ENCODE peak calls at places on chromosomes 13 and 19, in eight cellular contexts. One of them, this sample, is unnamed.

GRCh38 chr19:4600893-4601292 is 38.4 kb upstream of the TNFAIP8L1 start:
- DNase-seq in NB4: no peak
- DNase-seq in stomach: no peak
- DNase-seq in psoas muscle: no peak
- DNase-seq in AG09309: no peak
- DNase-seq in PC-3: no peak
- DNase-seq in omental fat pad: no peak
- DNase-seq in suprapubic skin: no peak
- DNase-seq in this sample: no peak

GRCh38 chr13:61410266-61410665 is 5.4 kb downstream of the PCDH20 start:
- DNase-seq in AG09309: no peak
- DNase-seq in psoas muscle: no peak
- DNase-seq in PC-3: no peak
- DNase-seq in omental fat pad: no peak
- DNase-seq in NB4: no peak
- DNase-seq in stomach: no peak
- DNase-seq in suprapubic skin: no peak
- DNase-seq in this sample: no peak

GRCh38 chr13:77565635-77566034 is 30.1 kb downstream of the SCEL start:
- DNase-seq in NB4: peak; percentile 57
- DNase-seq in psoas muscle: no peak
- DNase-seq in stomach: no peak
- DNase-seq in PC-3: peak; percentile 66
- DNase-seq in omental fat pad: no peak
- DNase-seq in AG09309: no peak
- DNase-seq in suprapubic skin: no peak
- DNase-seq in this sample: no peak

GRCh38 chr13:97780486-97780885 is 173.0 kb upstream of the IPO5 start:
- DNase-seq in omental fat pad: no peak
- DNase-seq in psoas muscle: no peak
- DNase-seq in NB4: no peak
- DNase-seq in PC-3: no peak
- DNase-seq in suprapubic skin: no peak
- DNase-seq in stomach: no peak
- DNase-seq in AG09309: no peak
- DNase-seq in this sample: no peak

GRCh38 chr19:311813-312261 is 20.6 kb upstream of the PLPP2 start:
- DNase-seq in psoas muscle: no peak
- DNase-seq in PC-3: no peak
- DNase-seq in omental fat pad: no peak
- DNase-seq in stomach: peak; percentile 18
- DNase-seq in suprapubic skin: no peak
- DNase-seq in NB4: no peak
- DNase-seq in AG09309: no peak
- DNase-seq in this sample: no peak

GRCh38 chr13:23620211-23620610 is 50.0 kb downstream of the TNFRSF19 start:
- DNase-seq in NB4: peak; percentile 14
- DNase-seq in PC-3: no peak
- DNase-seq in psoas muscle: no peak
- DNase-seq in stomach: no peak
- DNase-seq in suprapubic skin: no peak
- DNase-seq in omental fat pad: no peak
- DNase-seq in AG09309: no peak
- DNase-seq in this sample: no peak

GRCh38 chr13:30125422-30126073 is 181.8 kb downstream of the KATNAL1 start:
- DNase-seq in stomach: peak; percentile 58
- DNase-seq in psoas muscle: no peak
- DNase-seq in omental fat pad: no peak
- DNase-seq in suprapubic skin: no peak
- DNase-seq in PC-3: peak; percentile 89
- DNase-seq in NB4: no peak
- DNase-seq in AG09309: peak; percentile 95
- DNase-seq in this sample: no peak

GRCh38 chr19:18590273-18591272 is 2.0 kb downstream of the REX1BD start:
- DNase-seq in NB4: no peak
- DNase-seq in stomach: no peak
- DNase-seq in suprapubic skin: no peak
- DNase-seq in omental fat pad: no peak
- DNase-seq in psoas muscle: peak; percentile 87
- DNase-seq in AG09309: no peak
- DNase-seq in PC-3: no peak
- DNase-seq in this sample: no peak

GRCh38 chr19:18496167-18496979 is 25.5 kb downstream of the ELL start:
- DNase-seq in PC-3: peak; percentile 82
- DNase-seq in omental fat pad: no peak
- DNase-seq in stomach: peak; percentile 89
- DNase-seq in NB4: peak; percentile 89
- DNase-seq in suprapubic skin: no peak
- DNase-seq in AG09309: no peak
- DNase-seq in psoas muscle: no peak
- DNase-seq in this sample: no peak

DNA sequence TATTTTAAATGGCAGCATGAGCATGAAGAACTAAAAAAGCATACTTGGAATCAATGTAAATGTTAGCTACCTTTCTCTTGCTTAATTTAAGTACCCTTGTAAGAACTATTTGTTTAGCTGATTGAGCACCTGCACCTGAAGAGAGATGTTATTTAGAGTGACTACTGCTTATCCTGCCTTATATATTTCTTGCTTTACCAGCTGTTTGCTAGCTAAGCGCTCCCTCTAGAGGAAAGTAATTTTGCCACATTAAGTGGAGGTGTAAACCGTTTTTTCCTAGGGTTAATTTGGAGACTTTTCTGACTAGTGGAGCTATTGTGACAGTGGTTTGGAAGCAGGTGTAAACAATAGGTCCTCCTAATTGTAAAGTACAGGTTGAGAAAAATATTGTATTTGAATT is 19.4 kb upstream of the PSG2 start:
- DNase-seq in stomach: no peak
- DNase-seq in psoas muscle: no peak
- DNase-seq in NB4: no peak
- DNase-seq in AG09309: no peak
- DNase-seq in omental fat pad: no peak
- DNase-seq in suprapubic skin: no peak
- DNase-seq in PC-3: peak; percentile 24
- DNase-seq in this sample: no peak
- TF ChIP-seq CTCF in stomach: no peak
- TF ChIP-seq CTCF in psoas muscle: no peak
- TF ChIP-seq CTCF in NB4: no peak
- TF ChIP-seq CTCF in AG09309: peak; percentile 25
- TF ChIP-seq CTCF in omental fat pad: no peak
- TF ChIP-seq CTCF in suprapubic skin: no peak
- TF ChIP-seq CTCF in PC-3: peak; percentile 39
- TF ChIP-seq CTCF in this sample: no peak

GRCh38 chr19:39935262-39935661 is 828 bp upstream of the FCGBP start:
- DNase-seq in psoas muscle: no peak
- DNase-seq in suprapubic skin: peak; percentile 37
- DNase-seq in omental fat pad: no peak
- DNase-seq in NB4: no peak
- DNase-seq in AG09309: no peak
- DNase-seq in stomach: no peak
- DNase-seq in PC-3: no peak
- DNase-seq in this sample: no peak
- TF ChIP-seq CTCF in psoas muscle: no peak
- TF ChIP-seq CTCF in suprapubic skin: no peak
- TF ChIP-seq CTCF in omental fat pad: no peak
- TF ChIP-seq CTCF in NB4: no peak
- TF ChIP-seq CTCF in AG09309: no peak
- TF ChIP-seq CTCF in stomach: no peak
- TF ChIP-seq CTCF in PC-3: no peak
- TF ChIP-seq CTCF in this sample: no peak

DNA sequence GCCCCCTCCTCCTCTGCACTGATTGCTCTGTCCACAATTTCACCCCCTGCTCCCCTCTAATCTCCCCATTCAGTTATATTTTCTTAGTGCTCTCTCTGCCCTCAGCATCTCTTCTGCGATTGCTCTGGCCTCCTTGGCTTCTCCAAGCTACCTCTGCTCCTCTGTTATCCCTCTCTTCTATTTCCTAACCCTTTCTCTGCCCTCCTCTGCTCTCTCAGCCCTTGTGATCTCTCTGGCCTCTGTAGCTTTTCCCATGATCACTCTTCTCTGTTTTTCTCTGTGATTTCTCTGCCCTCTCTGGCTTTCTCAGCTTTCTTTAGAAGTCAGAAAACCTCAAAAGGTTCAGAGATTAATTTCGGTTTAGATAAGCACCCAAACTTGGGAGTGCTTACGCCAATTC is 795.1 kb downstream of the DIAPH3 start:
- DNase-seq in omental fat pad: no peak
- DNase-seq in PC-3: no peak
- DNase-seq in suprapubic skin: no peak
- DNase-seq in psoas muscle: no peak
- DNase-seq in stomach: no peak
- DNase-seq in NB4: no peak
- DNase-seq in AG09309: no peak
- DNase-seq in this sample: no peak
- TF ChIP-seq CTCF in omental fat pad: no peak
- TF ChIP-seq CTCF in PC-3: no peak
- TF ChIP-seq CTCF in suprapubic skin: no peak
- TF ChIP-seq CTCF in psoas muscle: no peak
- TF ChIP-seq CTCF in stomach: no peak
- TF ChIP-seq CTCF in NB4: no peak
- TF ChIP-seq CTCF in AG09309: no peak
- TF ChIP-seq CTCF in this sample: no peak

DNA sequence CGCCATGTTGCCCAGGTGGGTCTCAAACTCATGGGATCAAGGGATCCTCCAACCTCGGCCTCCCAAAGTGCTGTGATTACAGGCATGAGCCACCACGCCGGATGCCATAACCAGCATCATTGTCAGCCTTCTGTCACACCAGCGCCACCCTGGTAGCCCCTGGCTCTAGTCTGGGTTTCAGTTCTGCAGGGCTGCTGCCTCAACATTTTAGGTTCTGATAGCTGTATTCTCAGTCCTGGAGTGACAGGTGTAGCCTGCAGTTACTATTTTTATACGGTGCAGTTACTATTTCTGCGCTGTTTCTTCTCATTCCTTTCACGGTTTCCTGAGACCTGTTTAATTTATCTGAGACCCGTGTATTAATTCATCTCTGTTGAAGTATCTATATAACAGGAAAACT is 57.1 kb downstream of the TRPM4 start:
- DNase-seq in AG09309: no peak
- DNase-seq in stomach: no peak
- DNase-seq in suprapubic skin: no peak
- DNase-seq in NB4: no peak
- DNase-seq in psoas muscle: no peak
- DNase-seq in PC-3: no peak
- DNase-seq in omental fat pad: no peak
- DNase-seq in this sample: no peak
- TF ChIP-seq CTCF in AG09309: no peak
- TF ChIP-seq CTCF in stomach: no peak
- TF ChIP-seq CTCF in suprapubic skin: no peak
- TF ChIP-seq CTCF in NB4: no peak
- TF ChIP-seq CTCF in psoas muscle: no peak
- TF ChIP-seq CTCF in PC-3: no peak
- TF ChIP-seq CTCF in omental fat pad: no peak
- TF ChIP-seq CTCF in this sample: no peak

DNA sequence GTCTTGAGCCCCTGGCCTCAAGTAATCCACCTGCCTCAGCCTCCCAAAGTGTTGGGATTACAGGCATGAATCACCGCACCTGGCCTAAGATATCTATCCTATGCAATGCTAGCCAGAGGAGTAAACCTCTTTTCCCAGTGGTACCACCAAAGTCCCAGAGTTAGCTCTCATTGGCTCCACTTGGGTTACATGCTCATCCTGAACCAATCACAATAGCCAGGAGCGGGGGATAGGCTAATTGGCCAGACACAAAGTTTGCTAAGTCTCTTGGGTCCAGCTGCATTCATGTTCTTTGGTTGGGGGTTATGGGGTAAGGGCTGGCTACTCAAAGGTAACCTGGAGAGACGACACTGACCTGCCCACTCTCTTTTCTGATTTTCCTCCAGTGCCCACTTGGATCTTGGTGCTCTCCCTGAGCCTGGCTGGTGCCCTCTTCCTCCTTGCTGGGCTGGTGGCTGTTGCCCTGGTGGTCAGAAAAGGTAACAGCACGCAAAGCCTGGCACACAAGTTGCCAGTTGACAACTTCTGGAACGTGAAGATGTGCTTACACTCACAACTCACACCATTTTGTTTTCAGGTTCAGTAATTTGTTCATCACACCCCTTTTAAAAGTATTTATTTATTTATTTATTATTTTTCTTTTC is 7.8 kb downstream of the C19orf38 start:
- DNase-seq in psoas muscle: no peak
- DNase-seq in NB4: peak; percentile 54
- DNase-seq in suprapubic skin: no peak
- DNase-seq in AG09309: no peak
- DNase-seq in PC-3: peak; percentile 62
- DNase-seq in omental fat pad: no peak
- DNase-seq in stomach: no peak
- DNase-seq in this sample: no peak
- TF ChIP-seq CTCF in psoas muscle: peak; percentile 28
- TF ChIP-seq CTCF in NB4: peak; percentile 56
- TF ChIP-seq CTCF in suprapubic skin: no peak
- TF ChIP-seq CTCF in AG09309: peak; percentile 53
- TF ChIP-seq CTCF in PC-3: peak; percentile 74
- TF ChIP-seq CTCF in omental fat pad: no peak
- TF ChIP-seq CTCF in stomach: no peak
- TF ChIP-seq CTCF in this sample: no peak

DNA sequence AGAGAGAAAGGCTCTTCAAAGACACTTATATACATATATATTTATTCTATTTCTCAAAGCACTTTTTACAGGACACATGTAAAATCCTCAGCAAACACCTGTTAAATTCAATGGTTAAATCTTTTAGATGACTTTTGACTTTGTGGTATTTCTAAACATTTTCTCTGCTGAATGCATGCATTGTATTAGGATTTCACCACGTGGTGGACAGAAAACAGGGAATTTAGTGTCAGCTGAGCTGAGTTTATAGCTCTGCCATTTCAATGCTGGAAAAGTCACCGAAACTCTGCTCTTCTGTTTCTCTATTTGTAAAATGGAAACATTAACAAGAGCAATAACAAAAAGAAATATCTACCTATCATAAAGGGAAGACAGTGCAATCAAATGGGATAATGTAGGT is 375.6 kb downstream of the ENOX1 start:
- DNase-seq in AG09309: no peak
- DNase-seq in stomach: no peak
- DNase-seq in PC-3: no peak
- DNase-seq in NB4: no peak
- DNase-seq in psoas muscle: no peak
- DNase-seq in suprapubic skin: no peak
- DNase-seq in omental fat pad: no peak
- DNase-seq in this sample: no peak
- TF ChIP-seq CTCF in AG09309: no peak
- TF ChIP-seq CTCF in stomach: no peak
- TF ChIP-seq CTCF in PC-3: no peak
- TF ChIP-seq CTCF in NB4: no peak
- TF ChIP-seq CTCF in psoas muscle: no peak
- TF ChIP-seq CTCF in suprapubic skin: no peak
- TF ChIP-seq CTCF in omental fat pad: no peak
- TF ChIP-seq CTCF in this sample: no peak

This sample was measured in activated B cell treated with CpG ODN at 0.5 μM for 24 hours.